ENCODE peak calls at places on chromosomes 13 and 19, in seven cellular contexts. D is neuronal stem cell, Q is H9, B is IMR-90, W is mesendoderm, X is mesenchymal stem cell, C is trophoblast cell. J is an unnamed sample.

GRCh38 chr13:114143806-114144605 is 11.6 kb upstream of the RASA3 start:
- DNase-seq in D (no peak), Q (peak), B (no peak), W (peak), X (no peak), C (no peak), J (no peak)

GRCh38 chr19:49473868-49474544 is at the start of gene FLT3LG:
- DNase-seq in D (no peak), Q (peak), B (peak), W (no peak), X (peak), C (peak), J (peak)

GRCh38 chr19:13094771-13095392 is 7.8 kb downstream of the LYL1 start:
- DNase-seq in D (no peak), Q (peak), B (no peak), W (peak), X (no peak), C (no peak), J (no peak)

GRCh38 chr13:95319551-95320274 is 18.5 kb upstream of the ABCC4 start:
- DNase-seq in D (no peak), Q (no peak), B (no peak), W (no peak), X (no peak), C (no peak), J (no peak)

GRCh38 chr13:46530084-46530935 is 22.7 kb upstream of the LRCH1 start:
- DNase-seq in D (no peak), Q (no peak), B (peak), W (no peak), X (peak), C (no peak), J (no peak)

GRCh38 chr19:4970558-4971423 is 1.9 kb downstream of the KDM4B start:
- DNase-seq in D (peak), Q (no peak), B (no peak), W (peak), X (peak), C (peak), J (no peak)

GRCh38 chr19:1104452-1105216 is 840 bp downstream of the GPX4 start:
- DNase-seq in D (peak), Q (peak), B (peak), W (peak), X (peak), C (peak), J (peak)

GRCh38 chr19:45499196-45500180 is 1.2 kb downstream of the PPM1N start:
- DNase-seq in D (peak), Q (peak), B (no peak), W (peak), X (peak), C (no peak), J (peak)

GRCh38 chr19:48415395-48415794 is 21.9 kb downstream of the GRIN2D start:
- DNase-seq in D (no peak), Q (peak), B (peak), W (peak), X (peak), C (peak), J (peak)

GRCh38 chr19:51131780-51132680 is 7.3 kb downstream of the SIGLEC9 start:
- DNase-seq in D (no peak), Q (no peak), B (peak), W (peak), X (peak), C (no peak), J (no peak)

GRCh38 chr13:45496942-45497341 is 32.2 kb downstream of the COG3 start:
- DNase-seq in D (no peak), Q (no peak), B (no peak), W (no peak), X (no peak), C (no peak), J (no peak)

GRCh38 chr13:59787679-59788078 is 376.0 kb downstream of the DIAPH3 start:
- DNase-seq in D (peak), Q (no peak), B (no peak), W (no peak), X (no peak), C (no peak), J (no peak)

GRCh38 chr13:63184693-63185092 is 1769.0 kb upstream of the PCDH20 start:
- DNase-seq in D (peak), Q (peak), B (peak), W (peak), X (peak), C (peak), J (peak)
- H3K4ac ChIP-seq in D (no peak), Q (no peak), B (no peak), W (no peak), X (no peak), C (no peak), J (no peak)

DNA sequence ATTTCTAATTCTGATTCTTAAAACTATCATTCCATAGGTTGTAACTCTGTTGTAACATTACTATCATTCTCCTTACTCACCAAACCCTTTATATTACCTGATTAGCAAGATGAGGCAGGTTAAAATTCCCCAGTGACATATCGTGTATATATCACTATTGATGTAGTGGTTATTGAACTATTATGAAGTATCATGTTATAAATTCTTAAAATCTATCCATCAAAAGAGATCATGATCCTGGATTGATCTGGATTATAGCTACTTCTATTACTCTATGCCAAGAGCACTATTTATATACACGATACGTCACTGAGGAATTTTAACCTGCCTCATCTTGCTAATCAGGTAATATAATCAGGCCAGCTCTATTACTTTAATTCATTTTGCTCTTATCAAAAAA is 533.9 kb downstream of the SLITRK6 start:
- DNase-seq in D (no peak), Q (no peak), B (no peak), W (no peak), X (no peak), C (no peak), J (no peak)
- H3K4ac ChIP-seq in D (no peak), Q (no peak), B (no peak), W (no peak), X (no peak), C (no peak), J (no peak)

GRCh38 chr13:76586842-76587241 is 299.4 kb downstream of the KCTD12 start:
- DNase-seq in D (no peak), Q (no peak), B (no peak), W (no peak), X (no peak), C (no peak), J (no peak)
- H3K4ac ChIP-seq in D (no peak), Q (no peak), B (no peak), W (no peak), X (no peak), C (no peak), J (no peak)

GRCh38 chr13:49044849-49045248 is 69.1 kb downstream of the FNDC3A start:
- DNase-seq in D (no peak), Q (no peak), B (no peak), W (no peak), X (no peak), C (no peak), J (no peak)

GRCh38 chr13:49044008-49044407 is 68.3 kb downstream of the FNDC3A start:
- DNase-seq in D (no peak), Q (no peak), B (no peak), W (no peak), X (no peak), C (no peak), J (no peak)

GRCh38 chr13:49042476-49042875 is 66.8 kb downstream of the FNDC3A start:
- DNase-seq in D (no peak), Q (no peak), B (peak), W (no peak), X (no peak), C (no peak), J (no peak)

GRCh38 chr13:49046534-49046933 is 70.8 kb downstream of the FNDC3A start:
- DNase-seq in D (no peak), Q (no peak), B (peak), W (no peak), X (no peak), C (no peak), J (no peak)

DNA sequence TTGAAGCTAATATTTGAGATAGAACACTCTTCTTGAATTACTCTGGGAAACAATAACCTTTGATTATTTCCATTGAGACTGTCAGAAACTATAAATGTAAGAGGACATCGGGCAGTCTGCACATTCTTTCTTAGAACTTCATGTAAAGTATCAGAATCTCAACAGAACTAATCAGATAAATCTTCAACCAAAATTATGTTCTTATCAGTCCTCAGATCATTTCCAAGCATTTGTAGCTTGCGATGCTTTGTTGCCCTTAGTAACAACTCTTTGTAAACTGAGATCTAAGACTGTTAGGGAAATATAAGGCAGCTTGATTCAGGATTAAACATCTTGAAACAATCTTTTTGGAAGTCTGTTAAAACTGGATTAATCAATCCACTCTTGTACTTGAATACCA is 70.3 kb downstream of the FNDC3A start:
- DNase-seq in D (no peak), Q (no peak), B (peak), W (no peak), X (no peak), C (no peak), J (no peak)
- H3K4ac ChIP-seq in D (no peak), Q (no peak), B (no peak), W (no peak), X (no peak), C (no peak), J (no peak)

J was measured in H1.